ENCODE peak calls at places on chromosomes 16 and 17, in eight cellular contexts. One of them, this sample, is unnamed.

GRCh38 chr17:81110488-81111040 is 54.7 kb upstream of the PVALEF start:
- DNase-seq in GM03348: no peak
- DNase-seq in renal cortical epithelial cell: no peak
- DNase-seq in A549: no peak
- DNase-seq in hypothalamus: no peak
- DNase-seq in posterior vena cava: no peak
- DNase-seq in H9: no peak
- DNase-seq in effector CD4-positive, alpha-beta T cell: no peak
- DNase-seq in this sample: no peak

GRCh38 chr17:29615492-29616299 is 7.0 kb downstream of the CORO6 start:
- DNase-seq in GM03348: peak
- DNase-seq in hypothalamus: no peak
- DNase-seq in A549: peak
- DNase-seq in posterior vena cava: peak
- DNase-seq in effector CD4-positive, alpha-beta T cell: peak
- DNase-seq in renal cortical epithelial cell: peak
- DNase-seq in H9: peak
- DNase-seq in this sample: peak

GRCh38 chr17:78993981-78994671 is 14.4 kb upstream of the LGALS3BP start:
- DNase-seq in renal cortical epithelial cell: no peak
- DNase-seq in effector CD4-positive, alpha-beta T cell: no peak
- DNase-seq in A549: no peak
- DNase-seq in GM03348: no peak
- DNase-seq in H9: no peak
- DNase-seq in hypothalamus: no peak
- DNase-seq in posterior vena cava: peak
- DNase-seq in this sample: no peak

GRCh38 chr17:36722121-36722902 is 120.9 kb downstream of the MRM1 start:
- DNase-seq in H9: peak
- DNase-seq in A549: no peak
- DNase-seq in hypothalamus: peak
- DNase-seq in GM03348: peak
- DNase-seq in renal cortical epithelial cell: no peak
- DNase-seq in posterior vena cava: no peak
- DNase-seq in effector CD4-positive, alpha-beta T cell: peak
- DNase-seq in this sample: peak

GRCh38 chr17:32558997-32559650 is 72.3 kb downstream of the CDK5R1 start:
- DNase-seq in effector CD4-positive, alpha-beta T cell: no peak
- DNase-seq in posterior vena cava: no peak
- DNase-seq in hypothalamus: no peak
- DNase-seq in H9: no peak
- DNase-seq in A549: peak
- DNase-seq in GM03348: no peak
- DNase-seq in renal cortical epithelial cell: no peak
- DNase-seq in this sample: no peak

GRCh38 chr17:75288784-75289121 is 480 bp downstream of the SLC25A19 start:
- DNase-seq in hypothalamus: no peak
- DNase-seq in H9: peak
- DNase-seq in effector CD4-positive, alpha-beta T cell: peak
- DNase-seq in posterior vena cava: peak
- DNase-seq in renal cortical epithelial cell: peak
- DNase-seq in A549: no peak
- DNase-seq in GM03348: peak
- DNase-seq in this sample: no peak

GRCh38 chr17:48577330-48577945 is 712 bp downstream of the HOXB4 start:
- DNase-seq in H9: no peak
- DNase-seq in effector CD4-positive, alpha-beta T cell: no peak
- DNase-seq in GM03348: no peak
- DNase-seq in A549: no peak
- DNase-seq in renal cortical epithelial cell: peak
- DNase-seq in hypothalamus: no peak
- DNase-seq in posterior vena cava: no peak
- DNase-seq in this sample: no peak

GRCh38 chr17:51999654-52000053 is 158.9 kb downstream of the CA10 start:
- DNase-seq in H9: no peak
- DNase-seq in GM03348: no peak
- DNase-seq in hypothalamus: no peak
- DNase-seq in posterior vena cava: no peak
- DNase-seq in renal cortical epithelial cell: no peak
- DNase-seq in effector CD4-positive, alpha-beta T cell: no peak
- DNase-seq in A549: no peak
- DNase-seq in this sample: no peak

GRCh38 chr16:2385441-2385840 is 43.8 kb upstream of the CCNF start:
- DNase-seq in hypothalamus: no peak
- DNase-seq in A549: no peak
- DNase-seq in renal cortical epithelial cell: peak
- DNase-seq in H9: no peak
- DNase-seq in effector CD4-positive, alpha-beta T cell: no peak
- DNase-seq in posterior vena cava: no peak
- DNase-seq in GM03348: no peak
- DNase-seq in this sample: no peak

GRCh38 chr17:28828294-28829040 is 14.1 kb downstream of the FAM222B start:
- DNase-seq in posterior vena cava: no peak
- DNase-seq in effector CD4-positive, alpha-beta T cell: no peak
- DNase-seq in GM03348: no peak
- DNase-seq in hypothalamus: no peak
- DNase-seq in A549: no peak
- DNase-seq in renal cortical epithelial cell: no peak
- DNase-seq in H9: no peak
- DNase-seq in this sample: no peak

GRCh38 chr17:50130778-50131317 is 888 bp upstream of the SAMD14 start:
- DNase-seq in effector CD4-positive, alpha-beta T cell: no peak
- DNase-seq in A549: peak
- DNase-seq in hypothalamus: no peak
- DNase-seq in renal cortical epithelial cell: no peak
- DNase-seq in H9: peak
- DNase-seq in posterior vena cava: no peak
- DNase-seq in GM03348: no peak
- DNase-seq in this sample: no peak

GRCh38 chr17:42754782-42755181 is 6.2 kb upstream of the RAMP2 start:
- DNase-seq in A549: no peak
- DNase-seq in GM03348: no peak
- DNase-seq in renal cortical epithelial cell: peak
- DNase-seq in hypothalamus: no peak
- DNase-seq in posterior vena cava: peak
- DNase-seq in H9: no peak
- DNase-seq in effector CD4-positive, alpha-beta T cell: no peak
- DNase-seq in this sample: no peak

This sample was measured in ecto neural progenitor cell.